ENCODE peak calls at places on chromosomes 13 and 19, in seven cellular contexts. V is fibroblast of the conjunctiva; T is RWPE1; M is effector memory CD4-positive, alpha-beta T cell; H is H9; I is stimulated activated CD4-positive, alpha-beta T cell treated with anti-CD3 and anti-CD28 coated beads, Interleukin-4, amount 100 ng/mL, for 24 hours; R is WTC11. C is an unnamed sample.

GRCh38 chr19:51256053-51256682 is 5.3 kb downstream of the SIGLECL1 start:
- DNase-seq in V (no peak), T (no peak), M (no peak), H (no peak), I (no peak), R (no peak), C (no peak)

GRCh38 chr19:1113278-1113985 is 9.6 kb downstream of the GPX4 start:
- DNase-seq in V (peak; percentile 95), T (peak; percentile 61), M (peak; percentile 77), H (peak; percentile 96), I (peak; percentile 83), R (peak; percentile 98), C (peak; percentile 92)

GRCh38 chr19:16382775-16383543 is 58.3 kb downstream of the KLF2 start:
- DNase-seq in V (peak; percentile 78), T (peak; percentile 72), M (peak; percentile 70), H (peak; percentile 90), I (peak; percentile 77), R (peak; percentile 86), C (peak; percentile 26)

GRCh38 chr19:21482863-21483276 is 22.5 kb upstream of the ZNF429 start:
- DNase-seq in V (no peak), T (no peak), M (peak; percentile 55), H (peak; percentile 81), I (peak; percentile 57), R (peak; percentile 72), C (peak; percentile 93)

GRCh38 chr19:46678110-46678732 is 17.2 kb upstream of the DACT3 start:
- DNase-seq in V (no peak), T (peak; percentile 72), M (peak; percentile 41), H (peak; percentile 91), I (peak; percentile 59), R (peak; percentile 90), C (no peak)

GRCh38 chr13:109687559-109688448 is 98.6 kb downstream of the IRS2 start:
- DNase-seq in V (no peak), T (no peak), M (no peak), H (no peak), I (no peak), R (no peak), C (no peak)

GRCh38 chr19:43718627-43719377 is 2.9 kb downstream of the IRGC start:
- DNase-seq in V (no peak), T (no peak), M (no peak), H (no peak), I (no peak), R (no peak), C (no peak)

GRCh38 chr19:10419200-10419645 is 1.1 kb upstream of the PDE4A start:
- DNase-seq in V (no peak), T (no peak), M (no peak), H (no peak), I (no peak), R (no peak), C (no peak)

GRCh38 chr19:55508120-55508519 is 19.9 kb downstream of the SSC5D start:
- DNase-seq in V (no peak), T (no peak), M (no peak), H (no peak), I (no peak), R (no peak), C (no peak)

GRCh38 chr19:48922548-48923490 is 10.7 kb upstream of the DHDH start:
- DNase-seq in V (no peak), T (no peak), M (no peak), H (no peak), I (no peak), R (no peak), C (no peak)

GRCh38 chr19:15259900-15260299 is 27.7 kb upstream of the EPHX3 start:
- DNase-seq in V (no peak), T (no peak), M (no peak), H (no peak), I (no peak), R (no peak), C (no peak)

GRCh38 chr13:31209819-31210209 is 10.0 kb downstream of the B3GLCT start:
- DNase-seq in V (no peak), T (no peak), M (no peak), H (no peak), I (no peak), R (no peak), C (no peak)

GRCh38 chr13:74135306-74136088 is 1.3 kb upstream of the KLF12 start:
- DNase-seq in V (peak; percentile 51), T (peak; percentile 55), M (peak; percentile 45), H (peak; percentile 76), I (peak; percentile 58), R (peak; percentile 78), C (peak; percentile 64)

GRCh38 chr13:23516190-23516589 is 54.0 kb upstream of the TNFRSF19 start:
- DNase-seq in V (no peak), T (no peak), M (no peak), H (no peak), I (no peak), R (no peak), C (no peak)

GRCh38 chr19:33734913-33735312 is 61.8 kb upstream of the KCTD15 start:
- DNase-seq in V (no peak), T (no peak), M (no peak), H (no peak), I (no peak), R (no peak), C (no peak)

GRCh38 chr13:103066991-103067390 is 774 bp upstream of the SLC10A2 start:
- DNase-seq in V (no peak), T (no peak), M (no peak), H (no peak), I (no peak), R (no peak), C (no peak)

GRCh38 chr13:72144625-72145024 is 277.6 kb upstream of the DACH1 start:
- DNase-seq in V (no peak), T (peak; percentile 3), M (no peak), H (no peak), I (no peak), R (no peak), C (no peak)

GRCh38 chr19:57338798-57339378 is 12.2 kb upstream of the ZNF304 start:
- DNase-seq in V (no peak), T (no peak), M (no peak), H (no peak), I (no peak), R (no peak), C (no peak)

GRCh38 chr13:24277721-24278120 is 31.7 kb upstream of the C1QTNF9 start:
- DNase-seq in V (no peak), T (no peak), M (no peak), H (no peak), I (no peak), R (no peak), C (no peak)

GRCh38 chr19:37975071-37975470 is 68.1 kb downstream of the SIPA1L3 start:
- DNase-seq in V (no peak), T (no peak), M (no peak), H (no peak), I (no peak), R (no peak), C (no peak)

GRCh38 chr13:113864303-113864890 is 521 bp upstream of the GAS6 start:
- DNase-seq in V (no peak), T (peak; percentile 41), M (no peak), H (no peak), I (no peak), R (no peak), C (peak; percentile 40)

GRCh38 chr13:27005976-27006518 is 165.6 kb downstream of the USP12 start:
- DNase-seq in V (no peak), T (no peak), M (no peak), H (peak; percentile 23), I (no peak), R (no peak), C (no peak)

GRCh38 chr19:51462681-51463080 is 4.4 kb upstream of the SIGLEC8 start:
- DNase-seq in V (no peak), T (no peak), M (no peak), H (no peak), I (no peak), R (no peak), C (no peak)

GRCh38 chr13:91904005-91904404 is 505.6 kb downstream of the GPC5 start:
- DNase-seq in V (no peak), T (no peak), M (no peak), H (no peak), I (no peak), R (no peak), C (no peak)

GRCh38 chr13:35599385-35599784 is 122.9 kb upstream of the MAB21L1 start:
- DNase-seq in V (no peak), T (peak; percentile 2), M (no peak), H (no peak), I (no peak), R (no peak), C (no peak)

GRCh38 chr13:59250276-59250990 is 913.3 kb downstream of the DIAPH3 start:
- DNase-seq in V (no peak), T (no peak), M (no peak), H (no peak), I (no peak), R (no peak), C (no peak)

C was measured in RKO.